ENCODE peak calls at places on chromosome 14, in seven cellular contexts. O is COR-L47; T is EL; E is globus pallidus; J is activated T-helper 1 cell treated with Interleukin-2 at 50 U/mL for 16 hours; W is GM23248; A is activated effector memory CD4-positive, alpha-beta T cell treated with Interleukin-2 at 50 U/mL for 16 hours. F is an unnamed sample.

GRCh38 chr14:50040401-50040775 is 76.0 kb downstream of the VCPKMT start:
- DNase-seq in O (no peak), T (peak; percentile 86), E (no peak), J (peak; percentile 18), W (peak; percentile 79), A (peak; percentile 25), F (no peak)

GRCh38 chr14:90624732-90625444 is 191.3 kb downstream of the TTC7B start:
- DNase-seq in O (no peak), T (no peak), E (no peak), J (no peak), W (no peak), A (no peak), F (no peak)

GRCh38 chr14:26820101-26820500 is 222.3 kb upstream of the NOVA1 start:
- DNase-seq in O (no peak), T (no peak), E (no peak), J (no peak), W (no peak), A (no peak), F (no peak)

GRCh38 chr14:53695692-53696091 is 260.9 kb downstream of the BMP4 start:
- DNase-seq in O (no peak), T (no peak), E (no peak), J (no peak), W (no peak), A (no peak), F (no peak)

GRCh38 chr14:50233335-50234250 is 2.2 kb upstream of the SOS2 start:
- DNase-seq in O (no peak), T (no peak), E (no peak), J (no peak), W (no peak), A (no peak), F (no peak)

GRCh38 chr14:84410344-84410743 is 1119.6 kb upstream of the FLRT2 start:
- DNase-seq in O (no peak), T (no peak), E (no peak), J (no peak), W (no peak), A (no peak), F (no peak)

GRCh38 chr14:102907303-102907844 is 15.1 kb upstream of the AMN start:
- DNase-seq in O (no peak), T (no peak), E (no peak), J (no peak), W (no peak), A (no peak), F (no peak)

GRCh38 chr14:59297070-59297766 is 108.8 kb downstream of the DAAM1 start:
- DNase-seq in O (no peak), T (no peak), E (no peak), J (no peak), W (no peak), A (no peak), F (no peak)

GRCh38 chr14:35234007-35234406 is 58.2 kb upstream of the PSMA6 start:
- DNase-seq in O (no peak), T (no peak), E (no peak), J (no peak), W (peak; percentile 56), A (no peak), F (no peak)

GRCh38 chr14:103377522-103378041 is 7.6 kb upstream of the MARK3 start:
- DNase-seq in O (no peak), T (no peak), E (no peak), J (no peak), W (no peak), A (no peak), F (no peak)

GRCh38 chr14:22510527-22511110 is 78.4 kb downstream of the DAD1 start:
- DNase-seq in O (no peak), T (peak; percentile 53), E (no peak), J (no peak), W (peak; percentile 69), A (no peak), F (no peak)

GRCh38 chr14:91872517-91873470 is 5.5 kb upstream of the TC2N start:
- DNase-seq in O (no peak), T (no peak), E (no peak), J (peak; percentile 52), W (peak; percentile 49), A (peak; percentile 57), F (no peak)

GRCh38 chr14:24481622-24482324 is 26.3 kb downstream of the CMA1 start:
- DNase-seq in O (peak; percentile 19), T (peak; percentile 36), E (no peak), J (no peak), W (peak; percentile 53), A (peak; percentile 18), F (no peak)

GRCh38 chr14:72651081-72651480 is 242.8 kb downstream of the DPF3 start:
- DNase-seq in O (no peak), T (peak; percentile 71), E (no peak), J (no peak), W (peak; percentile 40), A (no peak), F (no peak)

GRCh38 chr14:71590131-71590530 is 342.1 kb upstream of the RGS6 start:
- DNase-seq in O (no peak), T (no peak), E (no peak), J (no peak), W (no peak), A (no peak), F (no peak)

GRCh38 chr14:86296173-86296572 is 766.2 kb downstream of the FLRT2 start:
- DNase-seq in O (peak; percentile 88), T (peak; percentile 62), E (no peak), J (no peak), W (no peak), A (no peak), F (no peak)

GRCh38 chr14:91501348-91501747 is 8.8 kb downstream of the PPP4R3A start:
- DNase-seq in O (no peak), T (no peak), E (no peak), J (no peak), W (no peak), A (no peak), F (no peak)

GRCh38 chr14:67370830-67371229 is 10.7 kb downstream of the EIF2S1 start:
- DNase-seq in O (no peak), T (peak; percentile 60), E (no peak), J (no peak), W (peak; percentile 36), A (no peak), F (no peak)

GRCh38 chr14:35687335-35687939 is 121.7 kb downstream of the RALGAPA1 start:
- DNase-seq in O (peak; percentile 54), T (peak; percentile 48), E (peak; percentile 51), J (no peak), W (peak; percentile 76), A (no peak), F (peak; percentile 66)

GRCh38 chr14:101737414-101738367 is 23.8 kb upstream of the PPP2R5C start:
- DNase-seq in O (no peak), T (no peak), E (no peak), J (no peak), W (no peak), A (no peak), F (no peak)

GRCh38 chr14:64654072-64654899 is 49.9 kb upstream of the PLEKHG3 start:
- DNase-seq in O (no peak), T (peak; percentile 84), E (no peak), J (no peak), W (peak; percentile 89), A (no peak), F (peak; percentile 57)

GRCh38 chr14:60183724-60184596 is 18.8 kb upstream of the DHRS7 start:
- DNase-seq in O (peak; percentile 74), T (peak; percentile 66), E (peak; percentile 69), J (no peak), W (peak; percentile 81), A (no peak), F (peak; percentile 92)

GRCh38 chr14:63544641-63545234 is 1.6 kb upstream of the PPP2R5E start:
- DNase-seq in O (peak; percentile 32), T (peak; percentile 28), E (peak; percentile 27), J (no peak), W (peak; percentile 64), A (no peak), F (peak; percentile 60)

GRCh38 chr14:93120522-93120921 is 4.8 kb upstream of the ITPK1 start:
- DNase-seq in O (no peak), T (no peak), E (no peak), J (no peak), W (no peak), A (no peak), F (no peak)

GRCh38 chr14:31252865-31253264 is 45.3 kb upstream of the HECTD1 start:
- DNase-seq in O (no peak), T (no peak), E (no peak), J (no peak), W (no peak), A (no peak), F (no peak)

GRCh38 chr14:20905661-20906060 is 14.5 kb downstream of the RNASE3 start:
- DNase-seq in O (no peak), T (no peak), E (no peak), J (no peak), W (no peak), A (no peak), F (no peak)

F was measured in pons.